ENCODE peak calls at places on chromosomes 7 and 10, in seven cellular contexts. One of them, this sample, is unnamed.

GRCh38 chr7:26365897-26366267 is 74.2 kb downstream of the SNX10 start:
- DNase-seq in upper lobe of left lung: no peak
- DNase-seq in body of pancreas: no peak
- DNase-seq in Panc1: no peak
- DNase-seq in nephron progenitor cell: no peak
- DNase-seq in stomach: no peak
- DNase-seq in MCF 10A: no peak
- DNase-seq in this sample: no peak

GRCh38 chr10:29636178-29636577 is 1.4 kb upstream of the SVIL start:
- DNase-seq in upper lobe of left lung: no peak
- DNase-seq in body of pancreas: no peak
- DNase-seq in Panc1: no peak
- DNase-seq in nephron progenitor cell: no peak
- DNase-seq in stomach: no peak
- DNase-seq in MCF 10A: peak; percentile 42
- DNase-seq in this sample: no peak

GRCh38 chr10:86585037-86585725 is 63.6 kb upstream of the WAPL start:
- DNase-seq in upper lobe of left lung: no peak
- DNase-seq in body of pancreas: peak; percentile 70
- DNase-seq in Panc1: peak; percentile 64
- DNase-seq in nephron progenitor cell: peak; percentile 80
- DNase-seq in stomach: peak; percentile 74
- DNase-seq in MCF 10A: peak; percentile 74
- DNase-seq in this sample: peak; percentile 74

GRCh38 chr7:19112290-19113000 is 5.0 kb downstream of the TWIST1 start:
- DNase-seq in upper lobe of left lung: peak; percentile 81
- DNase-seq in body of pancreas: no peak
- DNase-seq in Panc1: no peak
- DNase-seq in nephron progenitor cell: peak; percentile 44
- DNase-seq in stomach: no peak
- DNase-seq in MCF 10A: no peak
- DNase-seq in this sample: no peak

GRCh38 chr7:8443871-8444756 is 10.7 kb downstream of the NXPH1 start:
- DNase-seq in upper lobe of left lung: peak; percentile 32
- DNase-seq in body of pancreas: no peak
- DNase-seq in Panc1: no peak
- DNase-seq in nephron progenitor cell: peak; percentile 55
- DNase-seq in stomach: no peak
- DNase-seq in MCF 10A: no peak
- DNase-seq in this sample: no peak

GRCh38 chr10:60998932-60999331 is 54.9 kb upstream of the RHOBTB1 start:
- DNase-seq in upper lobe of left lung: no peak
- DNase-seq in body of pancreas: no peak
- DNase-seq in Panc1: no peak
- DNase-seq in nephron progenitor cell: no peak
- DNase-seq in stomach: peak; percentile 38
- DNase-seq in MCF 10A: no peak
- DNase-seq in this sample: no peak

GRCh38 chr10:103276941-103277712 is at the start of gene INA:
- DNase-seq in upper lobe of left lung: peak; percentile 79
- DNase-seq in body of pancreas: peak; percentile 23
- DNase-seq in Panc1: no peak
- DNase-seq in nephron progenitor cell: peak; percentile 74
- DNase-seq in stomach: no peak
- DNase-seq in MCF 10A: no peak
- DNase-seq in this sample: peak; percentile 47

GRCh38 chr7:144000020-144000419 is at the start of gene OR6B1:
- DNase-seq in upper lobe of left lung: no peak
- DNase-seq in body of pancreas: no peak
- DNase-seq in Panc1: no peak
- DNase-seq in nephron progenitor cell: no peak
- DNase-seq in stomach: no peak
- DNase-seq in MCF 10A: no peak
- DNase-seq in this sample: no peak

GRCh38 chr10:86538547-86538946 is 17.0 kb upstream of the WAPL start:
- DNase-seq in upper lobe of left lung: no peak
- DNase-seq in body of pancreas: no peak
- DNase-seq in Panc1: no peak
- DNase-seq in nephron progenitor cell: no peak
- DNase-seq in stomach: no peak
- DNase-seq in MCF 10A: no peak
- DNase-seq in this sample: no peak

GRCh38 chr10:13105184-13105583 is 5.2 kb downstream of the OPTN start:
- DNase-seq in upper lobe of left lung: no peak
- DNase-seq in body of pancreas: no peak
- DNase-seq in Panc1: no peak
- DNase-seq in nephron progenitor cell: no peak
- DNase-seq in stomach: no peak
- DNase-seq in MCF 10A: no peak
- DNase-seq in this sample: no peak

GRCh38 chr10:84563355-84563754 is 235.0 kb downstream of the CCSER2 start:
- DNase-seq in upper lobe of left lung: no peak
- DNase-seq in body of pancreas: no peak
- DNase-seq in Panc1: no peak
- DNase-seq in nephron progenitor cell: no peak
- DNase-seq in stomach: no peak
- DNase-seq in MCF 10A: no peak
- DNase-seq in this sample: no peak

GRCh38 chr10:98172495-98172894 is 38.0 kb downstream of the R3HCC1L start:
- DNase-seq in upper lobe of left lung: no peak
- DNase-seq in body of pancreas: no peak
- DNase-seq in Panc1: no peak
- DNase-seq in nephron progenitor cell: no peak
- DNase-seq in stomach: no peak
- DNase-seq in MCF 10A: no peak
- DNase-seq in this sample: no peak

GRCh38 chr7:138239244-138239643 is 163.0 kb downstream of the AKR1D1 start:
- DNase-seq in upper lobe of left lung: no peak
- DNase-seq in body of pancreas: no peak
- DNase-seq in Panc1: no peak
- DNase-seq in nephron progenitor cell: no peak
- DNase-seq in stomach: no peak
- DNase-seq in MCF 10A: peak; percentile 72
- DNase-seq in this sample: no peak

GRCh38 chr7:129110575-129111376 is 33.7 kb upstream of the TSPAN33 start:
- DNase-seq in upper lobe of left lung: no peak
- DNase-seq in body of pancreas: peak; percentile 36
- DNase-seq in Panc1: no peak
- DNase-seq in nephron progenitor cell: no peak
- DNase-seq in stomach: no peak
- DNase-seq in MCF 10A: peak; percentile 14
- DNase-seq in this sample: no peak

GRCh38 chr7:113113912-113114311 is 4.4 kb downstream of the SMIM30 start:
- DNase-seq in upper lobe of left lung: no peak
- DNase-seq in body of pancreas: no peak
- DNase-seq in Panc1: no peak
- DNase-seq in nephron progenitor cell: no peak
- DNase-seq in stomach: no peak
- DNase-seq in MCF 10A: peak; percentile 16
- DNase-seq in this sample: no peak

GRCh38 chr10:110446954-110447608 is 50.6 kb upstream of the DUSP5 start:
- DNase-seq in upper lobe of left lung: no peak
- DNase-seq in body of pancreas: no peak
- DNase-seq in Panc1: no peak
- DNase-seq in nephron progenitor cell: no peak
- DNase-seq in stomach: no peak
- DNase-seq in MCF 10A: peak; percentile 95
- DNase-seq in this sample: no peak

GRCh38 chr10:32189400-32190084 is 133.3 kb upstream of the KIF5B start:
- DNase-seq in upper lobe of left lung: no peak
- DNase-seq in body of pancreas: no peak
- DNase-seq in Panc1: no peak
- DNase-seq in nephron progenitor cell: no peak
- DNase-seq in stomach: no peak
- DNase-seq in MCF 10A: peak; percentile 17
- DNase-seq in this sample: no peak
- TF ChIP-seq CTCF in upper lobe of left lung: no peak
- TF ChIP-seq CTCF in body of pancreas: peak; percentile 16
- TF ChIP-seq CTCF in Panc1: no peak
- TF ChIP-seq CTCF in nephron progenitor cell: peak; percentile 17
- TF ChIP-seq CTCF in stomach: no peak
- TF ChIP-seq CTCF in MCF 10A: no peak
- TF ChIP-seq CTCF in this sample: peak; percentile 43

DNA sequence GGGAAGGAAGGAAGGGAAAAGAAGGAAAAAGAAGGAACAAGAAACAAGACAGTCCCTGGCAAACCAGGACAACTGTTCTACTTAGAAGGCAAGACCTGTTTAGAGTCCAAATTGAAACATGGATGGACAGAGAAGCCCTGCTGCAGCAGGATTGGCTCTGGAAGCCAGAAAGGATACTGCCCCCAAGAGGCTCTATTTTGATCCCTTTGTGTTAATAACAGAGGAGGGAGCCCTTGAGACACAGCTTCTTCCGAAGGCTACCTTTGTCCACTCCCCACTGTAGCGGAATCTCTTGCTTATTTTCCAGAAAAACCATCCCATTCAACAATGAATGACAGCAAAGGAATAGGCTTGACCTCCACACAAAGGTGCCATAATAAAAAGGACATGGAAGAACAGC is 120.3 kb upstream of the FOXK1 start:
- DNase-seq in upper lobe of left lung: no peak
- DNase-seq in body of pancreas: no peak
- DNase-seq in Panc1: no peak
- DNase-seq in nephron progenitor cell: no peak
- DNase-seq in stomach: no peak
- DNase-seq in MCF 10A: no peak
- DNase-seq in this sample: no peak
- TF ChIP-seq CTCF in upper lobe of left lung: no peak
- TF ChIP-seq CTCF in body of pancreas: no peak
- TF ChIP-seq CTCF in Panc1: peak; percentile 55
- TF ChIP-seq CTCF in nephron progenitor cell: no peak
- TF ChIP-seq CTCF in stomach: no peak
- TF ChIP-seq CTCF in MCF 10A: no peak
- TF ChIP-seq CTCF in this sample: no peak

GRCh38 chr7:46011059-46011458 is 90.0 kb upstream of the IGFBP3 start:
- DNase-seq in upper lobe of left lung: no peak
- DNase-seq in body of pancreas: no peak
- DNase-seq in Panc1: no peak
- DNase-seq in nephron progenitor cell: peak; percentile 28
- DNase-seq in stomach: no peak
- DNase-seq in MCF 10A: no peak
- DNase-seq in this sample: no peak

GRCh38 chr7:46011501-46011900 is 90.4 kb upstream of the IGFBP3 start:
- DNase-seq in upper lobe of left lung: no peak
- DNase-seq in body of pancreas: no peak
- DNase-seq in Panc1: no peak
- DNase-seq in nephron progenitor cell: no peak
- DNase-seq in stomach: no peak
- DNase-seq in MCF 10A: no peak
- DNase-seq in this sample: no peak

DNA sequence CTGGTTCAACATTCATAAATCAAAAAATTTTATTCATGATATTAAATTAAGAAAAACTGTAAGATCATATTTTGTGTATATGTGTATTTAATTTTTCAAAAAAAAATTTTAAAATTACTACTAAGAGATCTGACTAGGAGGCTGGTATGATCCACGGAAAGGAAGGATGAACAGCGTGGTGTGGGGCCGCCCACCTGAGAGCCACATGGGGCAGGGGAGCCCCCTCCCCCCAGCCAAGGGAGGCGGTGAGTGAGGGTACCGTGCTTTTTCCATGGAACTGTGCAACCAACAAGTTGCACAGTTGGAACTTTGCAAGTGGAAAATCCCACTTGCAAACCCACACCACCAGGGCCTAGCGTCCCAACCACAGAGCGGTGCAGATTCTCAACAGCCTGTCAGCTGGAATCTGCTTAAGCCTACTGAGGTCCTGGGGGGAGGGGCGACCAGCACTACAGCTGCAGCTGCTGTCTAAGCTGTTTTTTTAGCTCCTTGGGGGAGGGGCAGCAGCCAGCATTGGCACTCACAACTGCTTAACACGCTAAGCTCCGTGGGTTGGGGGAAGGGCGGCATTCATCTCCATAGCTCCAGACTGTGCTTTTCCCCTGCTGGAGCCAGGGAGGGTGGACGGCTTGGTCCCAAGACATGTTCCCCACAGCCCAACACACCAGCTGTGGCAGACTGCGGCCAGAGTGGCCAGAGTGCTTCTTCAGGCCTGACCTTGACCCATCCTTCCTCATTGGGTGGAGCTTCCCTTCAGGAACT is 94.2 kb upstream of the IGFBP3 start:
- DNase-seq in upper lobe of left lung: no peak
- DNase-seq in body of pancreas: no peak
- DNase-seq in Panc1: no peak
- DNase-seq in nephron progenitor cell: peak; percentile 73
- DNase-seq in stomach: no peak
- DNase-seq in MCF 10A: no peak
- DNase-seq in this sample: no peak
- TF ChIP-seq CTCF in upper lobe of left lung: no peak
- TF ChIP-seq CTCF in body of pancreas: no peak
- TF ChIP-seq CTCF in Panc1: no peak
- TF ChIP-seq CTCF in nephron progenitor cell: no peak
- TF ChIP-seq CTCF in stomach: no peak
- TF ChIP-seq CTCF in MCF 10A: no peak
- TF ChIP-seq CTCF in this sample: no peak

GRCh38 chr10:21499580-21499909 is 25.9 kb downstream of the SKIDA1 start:
- DNase-seq in upper lobe of left lung: no peak
- DNase-seq in body of pancreas: no peak
- DNase-seq in Panc1: no peak
- DNase-seq in nephron progenitor cell: peak; percentile 40
- DNase-seq in stomach: no peak
- DNase-seq in MCF 10A: no peak
- DNase-seq in this sample: no peak

GRCh38 chr10:21500578-21500910 is 24.9 kb downstream of the SKIDA1 start:
- DNase-seq in upper lobe of left lung: no peak
- DNase-seq in body of pancreas: no peak
- DNase-seq in Panc1: no peak
- DNase-seq in nephron progenitor cell: no peak
- DNase-seq in stomach: no peak
- DNase-seq in MCF 10A: no peak
- DNase-seq in this sample: no peak

GRCh38 chr10:21498977-21499376 is 26.5 kb downstream of the SKIDA1 start:
- DNase-seq in upper lobe of left lung: no peak
- DNase-seq in body of pancreas: no peak
- DNase-seq in Panc1: no peak
- DNase-seq in nephron progenitor cell: no peak
- DNase-seq in stomach: no peak
- DNase-seq in MCF 10A: no peak
- DNase-seq in this sample: no peak

GRCh38 chr10:21501109-21501508 is 24.4 kb downstream of the SKIDA1 start:
- DNase-seq in upper lobe of left lung: no peak
- DNase-seq in body of pancreas: no peak
- DNase-seq in Panc1: no peak
- DNase-seq in nephron progenitor cell: no peak
- DNase-seq in stomach: no peak
- DNase-seq in MCF 10A: no peak
- DNase-seq in this sample: no peak

DNA sequence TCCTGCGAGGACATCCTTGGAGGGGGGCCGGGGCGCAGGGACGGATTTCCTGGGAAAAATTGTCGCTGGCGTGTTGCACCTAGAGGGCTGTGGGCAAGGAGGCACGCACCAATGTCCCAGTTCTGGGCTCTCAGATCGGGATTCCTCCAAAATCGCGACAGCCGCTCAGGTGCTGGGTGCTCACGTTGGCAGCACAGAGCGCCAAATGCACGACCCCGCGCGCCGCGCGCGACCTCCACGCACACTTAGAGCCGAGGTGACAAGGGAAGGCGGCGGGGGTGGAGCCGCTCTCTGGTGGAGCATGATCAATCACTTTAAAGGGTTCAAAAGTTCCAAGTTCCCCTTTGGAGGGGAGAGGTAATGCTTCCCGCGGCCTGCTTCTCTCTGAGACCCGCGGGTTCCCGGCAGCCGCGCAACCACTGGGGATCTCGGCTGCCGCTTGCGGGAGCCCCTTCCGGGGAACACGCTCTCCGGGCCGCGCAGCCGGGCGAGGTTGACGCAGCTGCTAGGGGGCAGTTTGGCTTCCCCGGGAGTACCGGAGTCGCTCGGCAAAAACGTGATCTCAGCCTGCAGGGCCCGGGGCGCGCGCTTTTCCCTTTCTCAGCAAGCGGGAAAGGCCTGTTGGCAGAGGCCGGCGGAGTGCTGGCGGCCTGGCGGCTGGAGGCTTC is 25.4 kb downstream of the SKIDA1 start:
- DNase-seq in upper lobe of left lung: peak; percentile 88
- DNase-seq in body of pancreas: no peak
- DNase-seq in Panc1: no peak
- DNase-seq in nephron progenitor cell: peak; percentile 77
- DNase-seq in stomach: no peak
- DNase-seq in MCF 10A: no peak
- DNase-seq in this sample: peak; percentile 67
- TF ChIP-seq CTCF in upper lobe of left lung: no peak
- TF ChIP-seq CTCF in body of pancreas: no peak
- TF ChIP-seq CTCF in Panc1: no peak
- TF ChIP-seq CTCF in nephron progenitor cell: no peak
- TF ChIP-seq CTCF in stomach: no peak
- TF ChIP-seq CTCF in MCF 10A: no peak
- TF ChIP-seq CTCF in this sample: no peak